ENCODE peak calls at places on chromosome 9, in eight cellular contexts. One of them, this sample, is unnamed.

GRCh38 chr9:4293293-4293931 is 6.5 kb downstream of the GLIS3 start:
- DNase-seq in posterior vena cava: no peak
- DNase-seq in hypothalamus: no peak
- DNase-seq in stimulated activated CD8-positive, alpha-beta memory T cell treated with anti-CD3 and anti-CD28 coated beads, Interleukin-15, amount 100 ng/mL, for 24 hours: no peak
- DNase-seq in Ammon's horn: no peak
- DNase-seq in activated naive CD4-positive, alpha-beta T cell: no peak
- DNase-seq in cardiac fibroblast: peak
- DNase-seq in GM12865: no peak
- DNase-seq in this sample: no peak

GRCh38 chr9:33458444-33458843 is 11.1 kb upstream of the AQP3 start:
- DNase-seq in posterior vena cava: no peak
- DNase-seq in hypothalamus: no peak
- DNase-seq in cardiac fibroblast: no peak
- DNase-seq in stimulated activated CD8-positive, alpha-beta memory T cell treated with anti-CD3 and anti-CD28 coated beads, Interleukin-15, amount 100 ng/mL, for 24 hours: no peak
- DNase-seq in activated naive CD4-positive, alpha-beta T cell: no peak
- DNase-seq in GM12865: peak
- DNase-seq in Ammon's horn: no peak
- DNase-seq in this sample: no peak

GRCh38 chr9:133978226-133979123 is 13.6 kb downstream of the VAV2 start:
- DNase-seq in activated naive CD4-positive, alpha-beta T cell: no peak
- DNase-seq in Ammon's horn: no peak
- DNase-seq in GM12865: no peak
- DNase-seq in stimulated activated CD8-positive, alpha-beta memory T cell treated with anti-CD3 and anti-CD28 coated beads, Interleukin-15, amount 100 ng/mL, for 24 hours: no peak
- DNase-seq in posterior vena cava: no peak
- DNase-seq in hypothalamus: no peak
- DNase-seq in cardiac fibroblast: no peak
- DNase-seq in this sample: peak

GRCh38 chr9:127563579-127563978 is 48.5 kb upstream of the STXBP1 start:
- DNase-seq in stimulated activated CD8-positive, alpha-beta memory T cell treated with anti-CD3 and anti-CD28 coated beads, Interleukin-15, amount 100 ng/mL, for 24 hours: no peak
- DNase-seq in GM12865: no peak
- DNase-seq in Ammon's horn: no peak
- DNase-seq in posterior vena cava: no peak
- DNase-seq in cardiac fibroblast: no peak
- DNase-seq in activated naive CD4-positive, alpha-beta T cell: no peak
- DNase-seq in hypothalamus: no peak
- DNase-seq in this sample: no peak

GRCh38 chr9:133238272-133238850 is 29.3 kb upstream of the OBP2B start:
- DNase-seq in GM12865: peak
- DNase-seq in cardiac fibroblast: peak
- DNase-seq in hypothalamus: peak
- DNase-seq in Ammon's horn: peak
- DNase-seq in posterior vena cava: peak
- DNase-seq in stimulated activated CD8-positive, alpha-beta memory T cell treated with anti-CD3 and anti-CD28 coated beads, Interleukin-15, amount 100 ng/mL, for 24 hours: peak
- DNase-seq in activated naive CD4-positive, alpha-beta T cell: no peak
- DNase-seq in this sample: peak

GRCh38 chr9:18985996-18986395 is 47.0 kb downstream of the SAXO1 start:
- DNase-seq in activated naive CD4-positive, alpha-beta T cell: no peak
- DNase-seq in GM12865: no peak
- DNase-seq in posterior vena cava: no peak
- DNase-seq in Ammon's horn: no peak
- DNase-seq in stimulated activated CD8-positive, alpha-beta memory T cell treated with anti-CD3 and anti-CD28 coated beads, Interleukin-15, amount 100 ng/mL, for 24 hours: no peak
- DNase-seq in cardiac fibroblast: no peak
- DNase-seq in hypothalamus: no peak
- DNase-seq in this sample: no peak

GRCh38 chr9:27528278-27528885 is 1.2 kb downstream of the MOB3B start:
- DNase-seq in activated naive CD4-positive, alpha-beta T cell: peak
- DNase-seq in GM12865: peak
- DNase-seq in posterior vena cava: peak
- DNase-seq in stimulated activated CD8-positive, alpha-beta memory T cell treated with anti-CD3 and anti-CD28 coated beads, Interleukin-15, amount 100 ng/mL, for 24 hours: peak
- DNase-seq in hypothalamus: peak
- DNase-seq in cardiac fibroblast: peak
- DNase-seq in Ammon's horn: peak
- DNase-seq in this sample: no peak

GRCh38 chr9:133454943-133455673 is 4.7 kb upstream of the CACFD1 start:
- DNase-seq in posterior vena cava: no peak
- DNase-seq in activated naive CD4-positive, alpha-beta T cell: no peak
- DNase-seq in Ammon's horn: no peak
- DNase-seq in stimulated activated CD8-positive, alpha-beta memory T cell treated with anti-CD3 and anti-CD28 coated beads, Interleukin-15, amount 100 ng/mL, for 24 hours: no peak
- DNase-seq in hypothalamus: no peak
- DNase-seq in cardiac fibroblast: no peak
- DNase-seq in GM12865: no peak
- DNase-seq in this sample: no peak

GRCh38 chr9:95058795-95059386 is 258.6 kb downstream of the FANCC start:
- DNase-seq in activated naive CD4-positive, alpha-beta T cell: no peak
- DNase-seq in Ammon's horn: no peak
- DNase-seq in hypothalamus: no peak
- DNase-seq in cardiac fibroblast: no peak
- DNase-seq in GM12865: no peak
- DNase-seq in posterior vena cava: no peak
- DNase-seq in stimulated activated CD8-positive, alpha-beta memory T cell treated with anti-CD3 and anti-CD28 coated beads, Interleukin-15, amount 100 ng/mL, for 24 hours: no peak
- DNase-seq in this sample: no peak

GRCh38 chr9:100739208-100739607 is 161.3 kb downstream of the CAVIN4 start:
- DNase-seq in Ammon's horn: no peak
- DNase-seq in activated naive CD4-positive, alpha-beta T cell: no peak
- DNase-seq in stimulated activated CD8-positive, alpha-beta memory T cell treated with anti-CD3 and anti-CD28 coated beads, Interleukin-15, amount 100 ng/mL, for 24 hours: no peak
- DNase-seq in hypothalamus: no peak
- DNase-seq in cardiac fibroblast: no peak
- DNase-seq in posterior vena cava: no peak
- DNase-seq in GM12865: no peak
- DNase-seq in this sample: no peak